ENCODE peak calls at places on chromosomes 7 and 10, in four cellular contexts. Y is NCI-H69; H is stimulated activated CD8-positive, alpha-beta memory T cell treated with anti-CD3 and anti-CD28 coated beads, Interleukin-15, amount 100 ng/mL, for 24 hours; B is astrocyte of the spinal cord. U is an unnamed sample.
A peak's percentile ranks its signal among the peaks of the same experiment; 100 is the strongest.

GRCh38 chr7:158016171-158017087 is 571.2 kb downstream of the PTPRN2 start:
- DNase-seq in Y (peak; percentile 92), B (no peak), H (no peak), U (no peak)

GRCh38 chr10:124389613-124390361 is 28.9 kb downstream of the OAT start:
- DNase-seq in B (no peak), Y (no peak), H (no peak), U (no peak)

GRCh38 chr7:91082038-91082437 is 182.2 kb upstream of the FZD1 start:
- DNase-seq in H (no peak), B (peak; percentile 83), Y (no peak), U (peak; percentile 80)

GRCh38 chr7:103651978-103652377 is 206.0 kb upstream of the SLC26A5 start:
- DNase-seq in Y (peak; percentile 32), H (no peak), B (no peak), U (no peak)

GRCh38 chr10:63713191-63714144 is 192.3 kb downstream of the REEP3 start:
- DNase-seq in H (no peak), B (peak; percentile 95), Y (peak; percentile 96), U (peak; percentile 97)

GRCh38 chr10:96789571-96790108 is 42.5 kb upstream of the LCOR start:
- DNase-seq in H (no peak), B (peak; percentile 22), Y (no peak), U (no peak)

GRCh38 chr10:71748671-71749191 is 24.6 kb downstream of the VSIR start:
- DNase-seq in Y (no peak), B (no peak), H (no peak), U (no peak)

GRCh38 chr10:42982886-42983594 is 93.8 kb upstream of the RET start:
- DNase-seq in Y (no peak), H (no peak), B (no peak), U (no peak)

GRCh38 chr10:117539271-117539876 is 3.2 kb upstream of the EMX2 start:
- DNase-seq in Y (no peak), H (no peak), B (no peak), U (no peak)